ENCODE peak calls at places on chromosome 4, in four cellular contexts. P is Peyer's patch, T is right atrium auricular region, M is astrocyte of the spinal cord. W is an unnamed sample.
A peak's percentile ranks its signal among the peaks of the same experiment; 100 is the strongest.

GRCh38 chr4:24278693-24279092 is 305.7 kb downstream of the DHX15 start:
- DNase-seq in M (no peak), P (no peak), T (no peak), W (no peak)

GRCh38 chr4:3508542-3508941 is 23.7 kb downstream of the LRPAP1 start:
- DNase-seq in P (no peak), M (no peak), T (no peak), W (no peak)

GRCh38 chr4:182745268-182745667 is 171.9 kb downstream of the DCTD start:
- DNase-seq in M (no peak), T (no peak), P (no peak), W (no peak)

GRCh38 chr4:150402968-150403367 is 179.0 kb upstream of the MAB21L2 start:
- DNase-seq in M (peak; percentile 15), P (no peak), T (no peak), W (peak; percentile 58)

GRCh38 chr4:99806545-99806944 is 10.1 kb upstream of the DAPP1 start:
- DNase-seq in M (no peak), P (no peak), T (no peak), W (no peak)

GRCh38 chr4:74715731-74716435 is 78.4 kb downstream of the BTC start:
- DNase-seq in T (no peak), M (no peak), P (no peak), W (no peak)

GRCh38 chr4:86818211-86818610 is 31.0 kb downstream of the SLC10A6 start:
- DNase-seq in M (peak; percentile 49), P (no peak), T (no peak), W (no peak)

GRCh38 chr4:6609415-6610079 is 30.9 kb upstream of the MRFAP1 start:
- DNase-seq in P (no peak), M (no peak), T (no peak), W (no peak)

GRCh38 chr4:140673729-140674128 is 82.5 kb downstream of the TBC1D9 start:
- DNase-seq in M (no peak), P (no peak), T (no peak), W (no peak)

GRCh38 chr4:27003602-27004238 is 143.1 kb downstream of the STIM2 start:
- DNase-seq in T (no peak), M (peak; percentile 43), P (no peak), W (no peak)

GRCh38 chr4:89411539-89411938 is 103.9 kb upstream of the GPRIN3 start:
- DNase-seq in P (no peak), T (no peak), M (no peak), W (no peak)

GRCh38 chr4:42412251-42412650 is 15.0 kb downstream of the SHISA3 start:
- DNase-seq in M (peak; percentile 82), P (no peak), T (no peak), W (no peak)

GRCh38 chr4:78922207-78922606 is 17.0 kb downstream of the PAQR3 start:
- DNase-seq in M (peak; percentile 39), P (no peak), T (no peak), W (no peak)

GRCh38 chr4:8871417-8872401 is at the start of gene HMX1:
- DNase-seq in T (no peak), M (no peak), P (no peak), W (no peak)

GRCh38 chr4:155758500-155759371 is at the start of gene GUCY1B1:
- DNase-seq in P (peak; percentile 68), T (peak; percentile 95), M (peak; percentile 92), W (peak; percentile 76)

GRCh38 chr4:149409186-149410056 is 406.2 kb downstream of the IQCM start:
- DNase-seq in M (peak; percentile 86), T (no peak), P (no peak), W (no peak)

GRCh38 chr4:103664676-103665075 is 55.1 kb downstream of the TACR3 start:
- DNase-seq in T (no peak), P (no peak), M (no peak), W (no peak)

GRCh38 chr4:1571986-1572385 is 112.1 kb downstream of the FAM53A start:
- DNase-seq in P (no peak), T (no peak), M (no peak), W (no peak)

GRCh38 chr4:152115794-152116193 is 355.0 kb upstream of the GATB start:
- DNase-seq in T (no peak), M (no peak), P (peak; percentile 43), W (no peak)

GRCh38 chr4:114082348-114082747 is 102.9 kb upstream of the ARSJ start:
- DNase-seq in P (no peak), T (no peak), M (no peak), W (no peak)

GRCh38 chr4:183256756-183257385 is 63.2 kb downstream of the CLDN22 start:
- DNase-seq in M (peak; percentile 40), T (no peak), P (no peak), W (no peak)

GRCh38 chr4:137226900-137227299 is 305.4 kb downstream of the PCDH18 start:
- DNase-seq in M (no peak), P (no peak), T (no peak), W (no peak)

GRCh38 chr4:142901166-142901662 is 55.1 kb upstream of the INPP4B start:
- DNase-seq in T (no peak), P (no peak), M (no peak), W (no peak)

GRCh38 chr4:110211007-110211769 is 12.8 kb upstream of the ELOVL6 start:
- DNase-seq in T (no peak), M (peak; percentile 50), P (no peak), W (peak; percentile 30)

GRCh38 chr4:650951-651883 is 22.9 kb downstream of the ATP5ME start:
- DNase-seq in M (no peak), T (no peak), P (no peak), W (no peak)

GRCh38 chr4:149292422-149293055 is 523.1 kb downstream of the IQCM start:
- DNase-seq in M (no peak), P (no peak), T (no peak), W (no peak)

GRCh38 chr4:111454961-111455360 is 690.3 kb upstream of the FAM241A start:
- DNase-seq in P (no peak), T (no peak), M (no peak), W (no peak)

GRCh38 chr4:108385076-108385475 is 216.3 kb upstream of the LEF1 start:
- DNase-seq in M (peak; percentile 15), P (no peak), T (no peak), W (no peak)

GRCh38 chr4:337932-338758 is 531 bp downstream of the ZNF141 start:
- DNase-seq in M (peak; percentile 45), P (peak; percentile 25), T (no peak), W (peak; percentile 37)

GRCh38 chr4:33780952-33781655 is 2463.2 kb downstream of the ARAP2 start:
- DNase-seq in T (no peak), P (no peak), M (peak; percentile 43), W (no peak)

DNA sequence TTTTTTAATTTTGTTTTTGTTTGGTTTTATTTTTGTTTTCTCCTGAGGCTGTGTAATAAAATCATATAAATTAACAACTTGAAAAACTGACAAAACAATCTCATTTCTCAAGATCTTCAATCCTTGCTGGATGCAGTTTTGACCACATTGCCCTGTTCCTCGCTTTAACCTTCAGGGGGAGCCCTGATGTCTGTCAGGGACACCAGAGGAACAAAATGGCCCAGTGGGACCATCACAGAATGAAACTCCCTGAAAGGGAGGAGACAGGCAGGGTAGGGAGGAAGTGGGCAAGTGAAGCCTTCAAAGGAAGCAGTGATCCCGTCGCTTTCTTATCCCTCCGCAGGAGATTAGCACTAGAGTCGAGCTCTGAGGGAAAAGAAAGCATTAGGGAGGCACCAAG is 274.9 kb upstream of the LDB2 start:
- DNase-seq in P (no peak), T (no peak), M (no peak), W (no peak)
- TF ChIP-seq CTCF in P (no peak), T (no peak), M (peak; percentile 28), W (no peak)

DNA sequence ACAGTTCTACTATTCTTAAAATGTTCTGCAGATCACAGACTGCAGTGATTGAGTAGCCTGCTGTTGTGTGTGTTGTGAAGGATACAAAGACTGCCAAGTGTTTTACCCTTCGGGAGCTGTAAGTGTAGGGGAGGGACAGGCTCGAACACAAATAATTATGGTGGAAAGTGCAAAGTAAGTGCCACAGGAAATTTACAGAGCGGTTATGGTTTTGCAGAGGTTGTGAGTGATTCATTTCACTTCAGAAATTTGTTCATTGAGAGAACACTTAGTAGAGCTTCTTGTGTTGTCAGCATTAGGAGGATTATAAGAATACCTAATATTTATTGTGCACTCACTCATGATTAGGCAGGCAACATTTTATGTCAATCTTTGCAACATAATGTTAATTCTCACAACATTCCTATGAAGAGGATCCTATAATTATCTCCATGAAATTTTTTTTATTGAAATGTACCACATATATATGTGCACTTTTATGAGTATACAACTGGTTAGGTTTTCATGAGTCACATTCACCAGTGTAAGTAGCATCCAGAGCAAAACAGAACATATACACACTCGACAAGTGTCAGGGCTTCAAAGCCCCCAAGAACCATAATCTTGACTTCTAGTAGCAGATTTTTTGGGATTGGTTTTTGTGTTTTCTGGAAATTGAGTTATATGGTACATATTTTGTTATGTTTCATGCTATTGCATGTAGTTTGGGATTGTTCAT is 62.2 kb downstream of the ARHGAP10 start:
- DNase-seq in T (no peak), M (no peak), P (no peak), W (no peak)
- H3K4me3 ChIP-seq in T (no peak overlapping the region), M (no peak overlapping the region), P (no peak overlapping the region), W (no peak overlapping the region)

DNA sequence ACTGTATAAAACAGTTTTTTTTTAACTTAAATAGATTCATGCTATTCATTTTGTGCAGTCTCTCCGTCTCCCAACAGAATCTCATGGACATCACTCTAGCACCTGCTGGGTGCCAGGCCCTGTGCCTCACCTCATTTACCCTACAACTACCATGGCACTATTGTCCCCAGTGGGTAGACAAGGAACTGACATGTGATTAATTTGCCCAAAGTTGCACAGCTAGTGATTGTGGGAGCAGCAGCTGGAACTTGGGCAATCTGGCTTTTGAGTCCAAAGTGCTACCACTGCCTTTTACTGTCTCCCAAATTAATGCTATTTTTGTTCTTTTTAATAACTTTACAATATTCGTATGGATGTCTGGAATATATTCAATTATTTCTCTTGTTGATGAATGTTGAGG is 11.2 kb upstream of the PGRMC2 start:
- DNase-seq in T (no peak), P (no peak), M (no peak), W (no peak)
- TF ChIP-seq CTCF in T (no peak), P (peak; percentile 43), M (no peak), W (no peak)

DNA sequence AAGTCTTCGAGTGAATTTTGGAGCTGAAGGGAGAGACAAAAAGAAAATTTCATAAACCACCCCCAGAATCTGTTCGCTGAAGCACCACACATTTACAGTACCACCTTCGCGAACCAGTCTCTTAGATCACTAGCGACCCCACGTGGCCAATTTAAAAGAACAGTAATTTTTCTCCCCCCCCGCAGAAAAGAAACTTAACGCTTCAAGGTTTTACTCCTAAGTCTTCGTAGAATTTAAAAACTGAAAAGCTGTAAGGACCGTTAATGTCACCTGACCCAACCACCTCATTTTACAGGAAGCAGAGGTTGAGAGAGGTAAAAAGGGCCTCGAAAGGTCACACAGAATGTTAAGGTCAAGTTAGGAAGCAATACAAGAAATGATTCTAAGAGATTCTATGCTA is 187.5 kb downstream of the QDPR start:
- DNase-seq in P (no peak), M (peak; percentile 70), T (no peak), W (peak; percentile 30)
- H3K4me3 ChIP-seq in P (no peak overlapping the region), M (no peak overlapping the region), T (no peak overlapping the region), W (no peak overlapping the region)

W was measured in colonic mucosa.